ENCODE peak calls at places on chromosomes 16 and 17, in four cellular contexts. U is H7, F is AG04450, C is mesendoderm. B is an unnamed sample.

GRCh38 chr17:30554839-30555751 is 77.9 kb downstream of the GOSR1 start:
- DNase-seq in U (peak), F (no peak), C (peak), B (no peak)

GRCh38 chr16:53154513-53154912 is 99.7 kb downstream of the CHD9 start:
- DNase-seq in U (no peak), F (no peak), C (no peak), B (no peak)

GRCh38 chr17:145671-146541 is 8.5 kb downstream of the SCGB1C2 start:
- DNase-seq in U (no peak), F (no peak), C (no peak), B (no peak)

GRCh38 chr17:28897769-28898259 is 281 bp upstream of the FLOT2 start:
- DNase-seq in U (no peak), F (no peak), C (no peak), B (no peak)

GRCh38 chr16:29839822-29840221 is 19.6 kb downstream of the MVP start:
- DNase-seq in U (peak), F (no peak), C (no peak), B (no peak)

GRCh38 chr17:18106211-18106610 is 2.3 kb upstream of the MYO15A start:
- DNase-seq in U (no peak), F (no peak), C (no peak), B (no peak)

GRCh38 chr16:82481455-82481854 is 145.3 kb upstream of the CDH13 start:
- DNase-seq in U (no peak), F (no peak), C (no peak), B (no peak)

GRCh38 chr16:83648347-83648746 is 159.4 kb upstream of the HSBP1 start:
- DNase-seq in U (peak), F (no peak), C (no peak), B (no peak)

GRCh38 chr16:3717235-3718018 is at the start of gene TRAP1:
- DNase-seq in U (peak), F (peak), C (peak), B (peak)

GRCh38 chr16:47574091-47575054 is 113.2 kb downstream of the PHKB start:
- DNase-seq in U (no peak), F (no peak), C (peak), B (peak)

GRCh38 chr17:10516638-10517037 is 1.7 kb downstream of the MYH1 start:
- DNase-seq in U (no peak), F (no peak), C (no peak), B (no peak)

GRCh38 chr16:68685685-68686478 is 40.8 kb downstream of the CDH3 start:
- DNase-seq in U (no peak), F (no peak), C (no peak), B (no peak)

GRCh38 chr16:86951831-86952598 is 365.2 kb downstream of the C16orf95 start:
- DNase-seq in U (no peak), F (peak), C (peak), B (peak)

GRCh38 chr17:72004476-72005331 is 116.1 kb upstream of the SOX9 start:
- DNase-seq in U (no peak), F (no peak), C (no peak), B (no peak)

GRCh38 chr16:25066747-25067631 is 44.6 kb upstream of the LCMT1 start:
- DNase-seq in U (peak), F (no peak), C (peak), B (no peak)

GRCh38 chr17:443109-443508 is 90.5 kb upstream of the RPH3AL start:
- DNase-seq in U (no peak), F (no peak), C (no peak), B (no peak)

GRCh38 chr17:81116704-81117103 is 48.6 kb upstream of the PVALEF start:
- DNase-seq in U (peak), F (no peak), C (no peak), B (no peak)

GRCh38 chr17:35214631-35215273 is 20.6 kb upstream of the SLC35G3 start:
- DNase-seq in U (no peak), F (no peak), C (no peak), B (no peak)

GRCh38 chr17:48487221-48487620 is 43.6 kb downstream of the HOXB1 start:
- DNase-seq in U (no peak), F (no peak), C (no peak), B (no peak)

GRCh38 chr17:40564195-40564882 is 933 bp downstream of the CCR7 start:
- DNase-seq in U (no peak), F (no peak), C (no peak), B (no peak)

GRCh38 chr16:888901-889570 is 81.7 kb downstream of the LMF1 start:
- DNase-seq in U (no peak), F (no peak), C (no peak), B (no peak)

GRCh38 chr16:29662000-29662728 is 883 bp upstream of the SPN start:
- DNase-seq in U (no peak), F (no peak), C (no peak), B (no peak)

GRCh38 chr17:77328823-77329740 is 188.3 kb downstream of the SEC14L1 start:
- DNase-seq in U (peak), F (no peak), C (no peak), B (no peak)

GRCh38 chr17:29283496-29283895 is 10.5 kb downstream of the NUFIP2 start:
- DNase-seq in U (no peak), F (no peak), C (peak), B (no peak)

GRCh38 chr16:29107299-29107698 is 122.4 kb downstream of the LAT start:
- DNase-seq in U (peak), F (no peak), C (peak), B (no peak)

GRCh38 chr17:2179615-2180295 is 123.8 kb downstream of the SMG6 start:
- DNase-seq in U (no peak), F (peak), C (no peak), B (peak)

GRCh38 chr16:4682616-4683254 is 10.6 kb upstream of the NUDT16L1 start:
- DNase-seq in U (peak), F (no peak), C (peak), B (no peak)

GRCh38 chr16:21023509-21024202 is 123.1 kb downstream of the LYRM1 start:
- DNase-seq in U (no peak), F (no peak), C (peak), B (no peak)

GRCh38 chr17:16418684-16419066 is 3.3 kb downstream of the TRPV2 start:
- DNase-seq in U (no peak), F (no peak), C (no peak), B (no peak)
- H3K4me3 ChIP-seq in U (no peak), F (no peak), C (no peak), B (no peak)

GRCh38 chr17:7016886-7017826 is 4.7 kb downstream of the RNASEK start:
- DNase-seq in U (no peak), F (no peak), C (no peak), B (no peak)
- H3K4me3 ChIP-seq in U (no peak), F (no peak), C (no peak), B (no peak)

GRCh38 chr17:6508026-6508425 is 48.3 kb downstream of the PITPNM3 start:
- DNase-seq in U (no peak), F (no peak), C (no peak), B (no peak)

GRCh38 chr17:6507535-6507934 is 48.8 kb downstream of the PITPNM3 start:
- DNase-seq in U (no peak), F (peak), C (no peak), B (peak)

GRCh38 chr17:6503641-6504195 is 52.6 kb downstream of the PITPNM3 start:
- DNase-seq in U (no peak), F (no peak), C (no peak), B (no peak)

GRCh38 chr17:6506679-6507231 is 49.6 kb downstream of the PITPNM3 start:
- DNase-seq in U (no peak), F (no peak), C (no peak), B (no peak)

DNA sequence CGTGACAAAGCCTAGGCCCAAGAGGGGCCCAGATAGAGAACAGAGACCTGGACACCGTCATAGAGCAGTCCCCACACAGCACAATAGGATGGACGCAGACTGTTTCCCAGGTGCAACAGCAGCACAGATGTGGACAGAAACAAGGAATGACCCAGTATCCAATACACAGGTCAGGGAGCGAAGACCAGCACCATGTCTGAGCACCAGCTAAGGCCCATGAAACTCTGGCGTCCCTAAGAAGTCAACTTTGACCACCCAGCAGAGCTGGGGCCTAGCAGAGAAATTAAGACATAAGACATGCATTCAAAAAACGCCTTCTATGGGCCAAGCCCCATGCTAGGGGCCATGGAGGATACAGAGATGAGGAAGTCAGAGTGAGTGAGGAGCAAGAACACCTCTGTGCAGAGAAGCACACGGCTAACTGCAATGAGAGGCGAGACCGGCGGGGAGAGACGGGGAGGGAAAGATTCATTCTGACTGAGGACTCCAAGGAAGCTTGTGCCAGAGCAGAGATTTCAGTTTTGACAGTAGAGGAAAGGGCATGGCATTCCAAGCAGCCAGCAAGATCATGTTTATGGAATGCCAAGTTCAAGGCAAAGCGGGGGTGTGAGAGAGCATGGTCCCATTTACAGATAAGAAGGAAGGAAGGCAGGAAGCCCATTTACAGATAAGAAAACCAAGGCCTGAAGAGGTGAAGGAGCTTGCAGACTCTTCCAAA is 50.8 kb downstream of the PITPNM3 start:
- DNase-seq in U (no peak), F (no peak), C (peak), B (no peak)
- H3K4me3 ChIP-seq in U (no peak), F (no peak), C (no peak), B (no peak)

GRCh38 chr17:79814966-79815835 is 18.3 kb upstream of the CBX8 start:
- DNase-seq in U (peak), F (no peak), C (no peak), B (no peak)
- H3K4me3 ChIP-seq in U (peak), F (no peak), C (no peak), B (no peak)

DNA sequence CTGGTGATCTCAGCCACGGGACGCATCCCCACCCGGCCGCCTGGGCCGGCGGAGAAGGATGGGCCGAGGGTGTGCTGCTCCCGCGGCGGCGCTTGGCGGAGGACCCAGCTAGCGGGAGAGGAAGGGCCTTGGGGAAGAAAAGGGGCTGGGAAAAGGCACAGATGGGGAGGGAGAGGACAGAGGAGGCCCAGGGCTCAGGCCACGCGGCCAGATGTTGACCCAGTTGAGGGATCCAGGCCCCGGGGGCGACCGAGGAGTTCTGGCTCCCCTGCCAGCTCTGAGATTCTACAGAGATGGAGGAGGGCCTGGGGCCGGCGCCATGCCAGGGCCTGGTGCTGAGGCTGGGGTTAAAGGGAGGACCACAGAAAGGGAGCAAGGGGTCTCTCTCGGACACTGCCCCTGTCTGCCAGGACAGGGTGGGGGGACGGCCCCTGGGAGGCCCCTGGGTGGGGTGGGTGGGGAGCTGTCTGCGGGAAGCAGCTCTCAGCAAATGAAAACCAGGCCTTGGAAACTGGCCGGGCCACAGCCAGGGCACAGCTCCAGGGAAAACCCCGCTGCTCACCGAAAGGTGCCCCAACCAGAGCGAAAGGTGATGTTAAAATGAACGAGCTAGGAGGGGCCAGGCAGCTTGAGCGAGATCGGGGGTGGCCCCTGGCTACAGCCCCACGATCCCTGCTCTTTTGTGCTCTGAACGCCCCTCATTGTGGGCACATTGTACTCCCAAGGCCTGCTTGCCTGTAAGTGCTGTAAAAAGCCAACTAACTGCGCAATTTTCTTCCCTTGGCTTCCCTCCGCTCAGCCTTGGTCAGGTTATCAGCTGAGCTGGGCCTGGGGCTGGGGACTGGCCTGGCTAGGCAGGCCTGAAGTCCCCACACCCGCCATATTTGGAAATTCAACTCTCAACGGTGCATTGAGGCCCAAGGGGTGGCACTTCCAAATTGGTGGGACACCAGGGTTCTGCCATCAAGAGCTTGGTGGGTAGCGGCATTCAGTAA is 191.4 kb downstream of the ZNF423 start:
- DNase-seq in U (no peak), F (no peak), C (no peak), B (no peak)
- H3K4me3 ChIP-seq in U (no peak), F (no peak), C (no peak), B (no peak)

DNA sequence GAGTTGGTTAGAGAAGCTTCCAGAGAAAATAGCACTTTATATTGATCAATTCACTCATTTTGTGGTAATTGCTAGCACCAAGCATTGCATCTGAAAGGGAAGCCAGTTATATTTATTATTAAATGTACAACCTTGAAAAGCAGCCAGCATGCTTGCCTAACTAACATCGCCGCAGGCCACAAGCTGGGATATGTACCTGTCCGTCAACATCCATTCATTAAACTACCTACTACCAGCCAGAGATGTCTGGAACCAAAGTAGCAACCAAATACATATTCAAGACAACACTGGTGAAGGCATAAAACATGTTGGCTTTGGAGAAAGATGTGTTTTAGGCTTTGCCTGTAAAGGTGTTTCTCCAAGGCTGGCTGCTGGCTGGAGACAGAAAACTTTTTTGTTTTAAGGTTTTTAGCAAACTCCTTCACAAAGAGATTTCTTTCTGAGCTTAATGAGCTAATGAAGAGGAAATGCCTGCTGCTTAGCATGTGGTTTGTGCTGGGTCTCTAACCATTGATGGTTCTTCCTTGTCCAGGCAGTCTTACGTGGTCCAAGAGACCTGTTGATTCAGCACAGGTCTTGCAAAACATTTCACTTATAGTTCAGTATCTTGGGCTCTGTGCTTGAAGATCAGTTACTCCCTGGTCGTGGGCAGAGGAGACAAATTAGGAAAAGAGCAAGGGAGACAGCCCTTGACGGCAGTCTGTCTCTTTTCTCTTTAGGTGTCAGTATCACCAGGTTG is 3.1 kb downstream of the ITPRIPL2 start:
- DNase-seq in U (no peak), F (no peak), C (no peak), B (no peak)
- H3K4me3 ChIP-seq in U (no peak), F (peak), C (no peak), B (peak)

GRCh38 chr16:11350531-11351335 is 5.5 kb downstream of the RMI2 start:
- DNase-seq in U (peak), F (peak), C (no peak), B (peak)
- H3K4me3 ChIP-seq in U (no peak), F (peak), C (no peak), B (peak)

DNA sequence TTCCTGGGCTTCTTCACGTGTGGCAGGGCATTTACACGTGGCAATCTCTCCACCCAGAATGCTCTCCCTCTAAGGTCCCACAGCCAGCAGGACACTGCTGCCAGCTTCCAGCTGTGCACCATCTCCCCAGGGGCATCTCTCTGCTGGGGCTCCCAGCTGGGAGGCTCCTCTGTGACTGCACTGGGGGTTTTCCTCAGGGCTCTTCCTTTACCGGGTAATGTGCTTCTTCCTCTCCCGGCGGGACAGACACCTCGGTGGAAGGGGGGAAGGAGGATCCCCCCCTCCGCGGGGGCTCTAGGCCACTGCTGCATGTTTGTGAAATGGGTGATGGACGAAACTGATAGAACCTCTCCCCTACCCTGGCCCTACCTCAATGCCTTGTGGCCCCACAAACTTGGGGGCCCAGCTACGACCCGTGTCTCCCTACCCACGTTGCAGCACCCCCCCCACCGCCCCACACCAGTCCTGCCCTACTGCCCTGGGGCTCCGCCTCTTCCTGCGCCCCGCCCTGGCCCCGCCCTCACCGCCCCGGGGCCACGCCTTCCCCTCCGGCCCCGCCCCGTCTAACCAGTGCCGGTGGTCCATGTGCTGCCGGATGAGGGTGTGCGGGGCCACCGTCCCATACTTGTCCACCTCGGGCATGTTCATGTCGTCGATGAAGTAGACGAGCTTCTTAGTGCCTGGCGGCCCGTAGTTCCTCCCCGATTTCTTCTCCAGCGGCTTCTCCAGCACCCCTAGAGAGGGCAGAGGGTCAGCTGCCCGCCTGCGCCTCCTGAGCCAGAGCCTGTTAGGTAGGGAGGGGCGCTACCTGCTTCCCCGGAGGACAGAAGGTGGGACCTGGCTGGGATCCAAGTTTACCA is 92.7 kb downstream of the DNAH17 start:
- DNase-seq in U (peak), F (no peak), C (peak), B (no peak)
- H3K4me3 ChIP-seq in U (peak), F (peak), C (peak), B (peak)

GRCh38 chr17:79728908-79729471 is 1.8 kb upstream of the ENPP7 start:
- DNase-seq in U (no peak), F (no peak), C (no peak), B (no peak)
- H3K4me3 ChIP-seq in U (no peak), F (no peak), C (no peak), B (no peak)